ENCODE peak calls at places on chromosomes 12 and 14, in seven cellular contexts. One of them, this sample, is unnamed.

GRCh38 chr14:88852632-88853031 is 28.2 kb downstream of the TTC8 start:
- DNase-seq in T-helper 1 cell: no peak
- DNase-seq in Kasumi-1: no peak
- DNase-seq in NCI-H748 treated with DMSO at 0.1 percent for 48 hours: no peak
- DNase-seq in left cardiac atrium: no peak
- DNase-seq in cardiac muscle cell: no peak
- DNase-seq in neural crest cell: no peak
- DNase-seq in this sample: no peak

GRCh38 chr12:84911331-84912190 is 1.0 kb downstream of the SLC6A15 start:
- DNase-seq in left cardiac atrium: no peak
- DNase-seq in Kasumi-1: no peak
- DNase-seq in T-helper 1 cell: no peak
- DNase-seq in NCI-H748 treated with DMSO at 0.1 percent for 48 hours: peak
- DNase-seq in cardiac muscle cell: peak
- DNase-seq in neural crest cell: peak
- DNase-seq in this sample: peak

GRCh38 chr12:24759155-24759554 is 189.7 kb downstream of the BCAT1 start:
- DNase-seq in NCI-H748 treated with DMSO at 0.1 percent for 48 hours: no peak
- DNase-seq in neural crest cell: no peak
- DNase-seq in cardiac muscle cell: peak
- DNase-seq in Kasumi-1: no peak
- DNase-seq in T-helper 1 cell: no peak
- DNase-seq in left cardiac atrium: no peak
- DNase-seq in this sample: no peak

GRCh38 chr14:22545842-22546721 is 42.9 kb downstream of the DAD1 start:
- DNase-seq in cardiac muscle cell: peak
- DNase-seq in neural crest cell: no peak
- DNase-seq in NCI-H748 treated with DMSO at 0.1 percent for 48 hours: no peak
- DNase-seq in Kasumi-1: no peak
- DNase-seq in T-helper 1 cell: no peak
- DNase-seq in left cardiac atrium: no peak
- DNase-seq in this sample: no peak

GRCh38 chr12:114434341-114434740 is 28.4 kb upstream of the TBX5 start:
- DNase-seq in T-helper 1 cell: no peak
- DNase-seq in cardiac muscle cell: no peak
- DNase-seq in neural crest cell: no peak
- DNase-seq in Kasumi-1: no peak
- DNase-seq in NCI-H748 treated with DMSO at 0.1 percent for 48 hours: no peak
- DNase-seq in left cardiac atrium: no peak
- DNase-seq in this sample: no peak

GRCh38 chr12:48998497-48999353 is 450 bp downstream of the DDN start:
- DNase-seq in left cardiac atrium: peak
- DNase-seq in cardiac muscle cell: peak
- DNase-seq in NCI-H748 treated with DMSO at 0.1 percent for 48 hours: no peak
- DNase-seq in neural crest cell: no peak
- DNase-seq in T-helper 1 cell: no peak
- DNase-seq in Kasumi-1: peak
- DNase-seq in this sample: no peak

GRCh38 chr12:26119391-26119981 is 5.4 kb downstream of the BHLHE41 start:
- DNase-seq in Kasumi-1: peak
- DNase-seq in T-helper 1 cell: no peak
- DNase-seq in NCI-H748 treated with DMSO at 0.1 percent for 48 hours: peak
- DNase-seq in neural crest cell: no peak
- DNase-seq in cardiac muscle cell: peak
- DNase-seq in left cardiac atrium: no peak
- DNase-seq in this sample: no peak

GRCh38 chr14:77111021-77111420 is 13.0 kb downstream of the CIPC start:
- DNase-seq in neural crest cell: peak
- DNase-seq in left cardiac atrium: no peak
- DNase-seq in NCI-H748 treated with DMSO at 0.1 percent for 48 hours: no peak
- DNase-seq in cardiac muscle cell: peak
- DNase-seq in T-helper 1 cell: no peak
- DNase-seq in Kasumi-1: no peak
- DNase-seq in this sample: no peak

GRCh38 chr12:118288174-118288573 is 84.5 kb downstream of the TAOK3 start:
- DNase-seq in NCI-H748 treated with DMSO at 0.1 percent for 48 hours: no peak
- DNase-seq in T-helper 1 cell: no peak
- DNase-seq in Kasumi-1: no peak
- DNase-seq in neural crest cell: no peak
- DNase-seq in left cardiac atrium: no peak
- DNase-seq in cardiac muscle cell: no peak
- DNase-seq in this sample: no peak

GRCh38 chr14:89911018-89911919 is 43.3 kb downstream of the EFCAB11 start:
- DNase-seq in left cardiac atrium: no peak
- DNase-seq in Kasumi-1: no peak
- DNase-seq in cardiac muscle cell: peak
- DNase-seq in neural crest cell: peak
- DNase-seq in T-helper 1 cell: no peak
- DNase-seq in NCI-H748 treated with DMSO at 0.1 percent for 48 hours: no peak
- DNase-seq in this sample: no peak

GRCh38 chr14:103472939-103473338 is 49.7 kb downstream of the CKB start:
- DNase-seq in cardiac muscle cell: no peak
- DNase-seq in neural crest cell: no peak
- DNase-seq in NCI-H748 treated with DMSO at 0.1 percent for 48 hours: no peak
- DNase-seq in T-helper 1 cell: no peak
- DNase-seq in left cardiac atrium: no peak
- DNase-seq in Kasumi-1: no peak
- DNase-seq in this sample: no peak

GRCh38 chr14:100025111-100025510 is 40.1 kb upstream of the EVL start:
- DNase-seq in Kasumi-1: peak
- DNase-seq in cardiac muscle cell: peak
- DNase-seq in T-helper 1 cell: no peak
- DNase-seq in NCI-H748 treated with DMSO at 0.1 percent for 48 hours: no peak
- DNase-seq in neural crest cell: no peak
- DNase-seq in left cardiac atrium: no peak
- DNase-seq in this sample: no peak

GRCh38 chr14:56805201-56805991 is 4.9 kb downstream of the OTX2 start:
- DNase-seq in Kasumi-1: no peak
- DNase-seq in left cardiac atrium: no peak
- DNase-seq in neural crest cell: no peak
- DNase-seq in T-helper 1 cell: no peak
- DNase-seq in cardiac muscle cell: no peak
- DNase-seq in NCI-H748 treated with DMSO at 0.1 percent for 48 hours: no peak
- DNase-seq in this sample: no peak

GRCh38 chr12:114869091-114869834 is 185.3 kb upstream of the TBX3 start:
- DNase-seq in T-helper 1 cell: no peak
- DNase-seq in neural crest cell: no peak
- DNase-seq in cardiac muscle cell: peak
- DNase-seq in NCI-H748 treated with DMSO at 0.1 percent for 48 hours: peak
- DNase-seq in left cardiac atrium: no peak
- DNase-seq in Kasumi-1: no peak
- DNase-seq in this sample: no peak

GRCh38 chr12:69947123-69947522 is 122.1 kb downstream of the MYRFL start:
- DNase-seq in NCI-H748 treated with DMSO at 0.1 percent for 48 hours: no peak
- DNase-seq in left cardiac atrium: no peak
- DNase-seq in neural crest cell: no peak
- DNase-seq in Kasumi-1: no peak
- DNase-seq in cardiac muscle cell: no peak
- DNase-seq in T-helper 1 cell: no peak
- DNase-seq in this sample: no peak

GRCh38 chr14:62824086-62824485 is 221.2 kb downstream of the KCNH5 start:
- DNase-seq in NCI-H748 treated with DMSO at 0.1 percent for 48 hours: no peak
- DNase-seq in neural crest cell: no peak
- DNase-seq in Kasumi-1: no peak
- DNase-seq in left cardiac atrium: no peak
- DNase-seq in T-helper 1 cell: no peak
- DNase-seq in cardiac muscle cell: no peak
- DNase-seq in this sample: no peak

GRCh38 chr14:71290301-71290700 is 383.0 kb downstream of the PCNX1 start:
- DNase-seq in neural crest cell: no peak
- DNase-seq in left cardiac atrium: no peak
- DNase-seq in Kasumi-1: no peak
- DNase-seq in NCI-H748 treated with DMSO at 0.1 percent for 48 hours: no peak
- DNase-seq in cardiac muscle cell: no peak
- DNase-seq in T-helper 1 cell: no peak
- DNase-seq in this sample: no peak

GRCh38 chr14:76917158-76917596 is 91.0 kb downstream of the LRRC74A start:
- DNase-seq in Kasumi-1: peak
- DNase-seq in left cardiac atrium: peak
- DNase-seq in neural crest cell: peak
- DNase-seq in T-helper 1 cell: no peak
- DNase-seq in cardiac muscle cell: peak
- DNase-seq in NCI-H748 treated with DMSO at 0.1 percent for 48 hours: peak
- DNase-seq in this sample: peak

GRCh38 chr12:124754949-124755800 is 108.5 kb downstream of the SCARB1 start:
- DNase-seq in Kasumi-1: peak
- DNase-seq in neural crest cell: peak
- DNase-seq in cardiac muscle cell: peak
- DNase-seq in T-helper 1 cell: no peak
- DNase-seq in left cardiac atrium: peak
- DNase-seq in NCI-H748 treated with DMSO at 0.1 percent for 48 hours: no peak
- DNase-seq in this sample: peak

GRCh38 chr12:111451649-111452129 is 46.0 kb downstream of the SH2B3 start:
- DNase-seq in left cardiac atrium: no peak
- DNase-seq in cardiac muscle cell: peak
- DNase-seq in neural crest cell: no peak
- DNase-seq in T-helper 1 cell: no peak
- DNase-seq in Kasumi-1: peak
- DNase-seq in NCI-H748 treated with DMSO at 0.1 percent for 48 hours: peak
- DNase-seq in this sample: peak

GRCh38 chr12:124241776-124242528 is 52.9 kb upstream of the RFLNA start:
- DNase-seq in T-helper 1 cell: no peak
- DNase-seq in neural crest cell: no peak
- DNase-seq in Kasumi-1: no peak
- DNase-seq in NCI-H748 treated with DMSO at 0.1 percent for 48 hours: no peak
- DNase-seq in cardiac muscle cell: no peak
- DNase-seq in left cardiac atrium: no peak
- DNase-seq in this sample: no peak

GRCh38 chr14:56224179-56224578 is 106.0 kb downstream of the PELI2 start:
- DNase-seq in cardiac muscle cell: no peak
- DNase-seq in T-helper 1 cell: no peak
- DNase-seq in left cardiac atrium: no peak
- DNase-seq in neural crest cell: no peak
- DNase-seq in Kasumi-1: no peak
- DNase-seq in NCI-H748 treated with DMSO at 0.1 percent for 48 hours: no peak
- DNase-seq in this sample: no peak

GRCh38 chr12:14995583-14996425 is 23.0 kb downstream of the PDE6H start:
- DNase-seq in Kasumi-1: peak
- DNase-seq in NCI-H748 treated with DMSO at 0.1 percent for 48 hours: peak
- DNase-seq in cardiac muscle cell: peak
- DNase-seq in left cardiac atrium: no peak
- DNase-seq in neural crest cell: no peak
- DNase-seq in T-helper 1 cell: no peak
- DNase-seq in this sample: peak

GRCh38 chr14:99174920-99175319 is 97.1 kb downstream of the BCL11B start:
- DNase-seq in cardiac muscle cell: no peak
- DNase-seq in T-helper 1 cell: no peak
- DNase-seq in Kasumi-1: no peak
- DNase-seq in NCI-H748 treated with DMSO at 0.1 percent for 48 hours: no peak
- DNase-seq in neural crest cell: no peak
- DNase-seq in left cardiac atrium: no peak
- DNase-seq in this sample: no peak

GRCh38 chr14:74979029-74979428 is 23.6 kb upstream of the PGF start:
- DNase-seq in neural crest cell: no peak
- DNase-seq in cardiac muscle cell: no peak
- DNase-seq in left cardiac atrium: no peak
- DNase-seq in NCI-H748 treated with DMSO at 0.1 percent for 48 hours: no peak
- DNase-seq in Kasumi-1: no peak
- DNase-seq in T-helper 1 cell: no peak
- DNase-seq in this sample: no peak

GRCh38 chr14:64598404-64598803 is 48.6 kb downstream of the PPP1R36 start:
- DNase-seq in NCI-H748 treated with DMSO at 0.1 percent for 48 hours: no peak
- DNase-seq in cardiac muscle cell: no peak
- DNase-seq in neural crest cell: no peak
- DNase-seq in left cardiac atrium: no peak
- DNase-seq in T-helper 1 cell: no peak
- DNase-seq in Kasumi-1: no peak
- DNase-seq in this sample: no peak

GRCh38 chr12:121217066-121217465 is 7.1 kb downstream of the P2RX4 start:
- DNase-seq in NCI-H748 treated with DMSO at 0.1 percent for 48 hours: no peak
- DNase-seq in Kasumi-1: no peak
- DNase-seq in left cardiac atrium: no peak
- DNase-seq in T-helper 1 cell: no peak
- DNase-seq in cardiac muscle cell: no peak
- DNase-seq in neural crest cell: no peak
- DNase-seq in this sample: no peak

GRCh38 chr14:68819260-68819691 is 26.4 kb upstream of the ZFP36L1 start:
- DNase-seq in NCI-H748 treated with DMSO at 0.1 percent for 48 hours: no peak
- DNase-seq in Kasumi-1: no peak
- DNase-seq in left cardiac atrium: peak
- DNase-seq in cardiac muscle cell: peak
- DNase-seq in neural crest cell: no peak
- DNase-seq in T-helper 1 cell: no peak
- DNase-seq in this sample: peak

GRCh38 chr14:104361921-104362681 is 217.5 kb upstream of the C14orf180 start:
- DNase-seq in NCI-H748 treated with DMSO at 0.1 percent for 48 hours: no peak
- DNase-seq in left cardiac atrium: no peak
- DNase-seq in T-helper 1 cell: no peak
- DNase-seq in Kasumi-1: no peak
- DNase-seq in neural crest cell: no peak
- DNase-seq in cardiac muscle cell: no peak
- DNase-seq in this sample: no peak

GRCh38 chr14:23021969-23022368 is 12.0 kb upstream of the C14orf93 start:
- DNase-seq in left cardiac atrium: no peak
- DNase-seq in NCI-H748 treated with DMSO at 0.1 percent for 48 hours: no peak
- DNase-seq in cardiac muscle cell: no peak
- DNase-seq in neural crest cell: no peak
- DNase-seq in T-helper 1 cell: no peak
- DNase-seq in Kasumi-1: no peak
- DNase-seq in this sample: no peak

GRCh38 chr14:101705733-101706508 is 55.6 kb upstream of the PPP2R5C start:
- DNase-seq in NCI-H748 treated with DMSO at 0.1 percent for 48 hours: no peak
- DNase-seq in Kasumi-1: peak
- DNase-seq in T-helper 1 cell: peak
- DNase-seq in cardiac muscle cell: peak
- DNase-seq in left cardiac atrium: peak
- DNase-seq in neural crest cell: no peak
- DNase-seq in this sample: no peak